ENCODE peak calls at places on chromosome 20, in six cellular contexts. V is lower lobe of right lung, A is GM23248, Q is endodermal cell, I is vagina, S is tibial artery. D is an unnamed sample.

GRCh38 chr20:62370115-62370806 is 3.1 kb upstream of the LAMA5 start:
- DNase-seq in Q (no peak), I (no peak), S (no peak), A (peak; percentile 65), V (no peak), D (no peak)

GRCh38 chr20:15882553-15882952 is 690.7 kb downstream of the KIF16B start:
- DNase-seq in V (no peak), Q (no peak), S (no peak), I (no peak), A (peak; percentile 11), D (no peak)

GRCh38 chr20:10522328-10522727 is 87.2 kb downstream of the SLX4IP start:
- DNase-seq in I (no peak), A (no peak), S (no peak), V (no peak), Q (no peak), D (no peak)

GRCh38 chr20:23155141-23155590 is 69.0 kb upstream of the CD93 start:
- DNase-seq in V (peak; percentile 43), Q (peak; percentile 37), A (no peak), S (no peak), I (no peak), D (peak; percentile 58)

GRCh38 chr20:42432931-42433330 is 756.8 kb downstream of the PTPRT start:
- DNase-seq in S (peak; percentile 37), Q (no peak), V (no peak), A (no peak), I (no peak), D (no peak)

GRCh38 chr20:4160761-4161305 is 145.5 kb upstream of the RNF24 start:
- DNase-seq in A (no peak), S (peak; percentile 51), Q (peak; percentile 67), V (peak; percentile 57), I (no peak), D (no peak)

GRCh38 chr20:39909447-39909846 is 779.6 kb downstream of the MAFB start:
- DNase-seq in A (no peak), V (peak; percentile 53), S (peak; percentile 54), I (no peak), Q (no peak), D (no peak)

GRCh38 chr20:30511322-30512030 is 746.0 kb upstream of the DEFB115 start:
- DNase-seq in A (no peak), Q (no peak), I (no peak), V (no peak), S (no peak), D (no peak)

GRCh38 chr20:13024581-13024980 is 15.8 kb downstream of the SPTLC3 start:
- DNase-seq in V (no peak), S (no peak), A (peak; percentile 59), I (no peak), Q (no peak), D (no peak)

GRCh38 chr20:34083137-34083536 is 28.9 kb downstream of the EIF2S2 start:
- DNase-seq in I (no peak), V (peak; percentile 89), A (peak; percentile 96), Q (no peak), S (peak; percentile 73), D (peak; percentile 86)

GRCh38 chr20:32457476-32457986 is 99.4 kb downstream of the ASXL1 start:
- DNase-seq in A (peak; percentile 87), Q (peak; percentile 96), S (no peak), V (peak; percentile 70), I (no peak), D (no peak)

GRCh38 chr20:32454164-32455145 is 96.3 kb downstream of the ASXL1 start:
- DNase-seq in Q (no peak), V (no peak), A (no peak), S (no peak), I (no peak), D (no peak)

GRCh38 chr20:32456869-32457421 is 98.8 kb downstream of the ASXL1 start:
- DNase-seq in I (no peak), S (no peak), Q (peak; percentile 95), A (peak; percentile 71), V (no peak), D (no peak)

GRCh38 chr20:32455171-32455900 is 97.2 kb downstream of the ASXL1 start:
- DNase-seq in I (no peak), Q (no peak), S (no peak), A (no peak), V (no peak), D (no peak)

DNA sequence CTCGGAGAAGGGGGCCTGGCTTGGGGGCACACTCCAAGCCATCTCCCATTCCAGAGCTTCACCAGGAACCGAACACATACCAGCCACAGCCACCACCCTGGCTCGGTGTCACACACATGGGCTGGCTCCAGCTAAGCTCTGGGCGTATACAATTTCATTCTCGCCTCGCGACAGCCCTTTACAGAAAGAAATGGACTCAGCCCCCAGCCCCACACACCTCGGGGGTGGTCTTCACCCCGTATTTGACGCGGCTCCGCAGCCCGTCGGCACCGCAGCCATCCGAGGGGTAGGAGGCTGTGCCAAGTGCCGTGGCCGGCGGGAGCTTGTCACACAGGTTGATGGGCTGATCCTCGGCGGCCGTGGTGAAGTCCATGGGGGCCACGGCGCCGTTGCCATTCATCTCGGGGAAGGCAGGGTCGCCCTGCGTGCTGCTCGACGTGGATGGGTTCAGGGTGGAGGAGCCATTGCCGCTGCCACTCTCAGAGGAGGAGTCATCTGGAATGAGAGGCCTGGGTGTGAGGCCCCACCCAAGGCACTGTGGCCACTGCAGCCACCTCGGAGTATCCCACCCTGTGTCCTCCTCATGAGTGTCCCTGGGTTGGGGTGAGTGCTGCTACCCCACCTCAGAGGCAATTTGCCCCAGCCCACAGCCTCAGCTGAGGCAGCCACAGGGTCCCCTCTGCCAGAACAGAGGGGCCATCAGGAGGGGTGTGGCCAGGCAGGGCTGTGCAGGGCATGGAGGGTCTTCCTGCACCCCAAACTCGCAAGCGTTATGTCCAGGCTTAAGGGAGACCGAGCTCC is 98.0 kb downstream of the ASXL1 start:
- DNase-seq in A (no peak), Q (no peak), I (no peak), S (no peak), V (no peak), D (no peak)
- H3K27ac ChIP-seq in A (no peak overlapping the region), Q (peak overlapping the region; percentile 91), I (no peak overlapping the region), S (no peak overlapping the region), V (no peak overlapping the region), D (no peak overlapping the region)

DNA sequence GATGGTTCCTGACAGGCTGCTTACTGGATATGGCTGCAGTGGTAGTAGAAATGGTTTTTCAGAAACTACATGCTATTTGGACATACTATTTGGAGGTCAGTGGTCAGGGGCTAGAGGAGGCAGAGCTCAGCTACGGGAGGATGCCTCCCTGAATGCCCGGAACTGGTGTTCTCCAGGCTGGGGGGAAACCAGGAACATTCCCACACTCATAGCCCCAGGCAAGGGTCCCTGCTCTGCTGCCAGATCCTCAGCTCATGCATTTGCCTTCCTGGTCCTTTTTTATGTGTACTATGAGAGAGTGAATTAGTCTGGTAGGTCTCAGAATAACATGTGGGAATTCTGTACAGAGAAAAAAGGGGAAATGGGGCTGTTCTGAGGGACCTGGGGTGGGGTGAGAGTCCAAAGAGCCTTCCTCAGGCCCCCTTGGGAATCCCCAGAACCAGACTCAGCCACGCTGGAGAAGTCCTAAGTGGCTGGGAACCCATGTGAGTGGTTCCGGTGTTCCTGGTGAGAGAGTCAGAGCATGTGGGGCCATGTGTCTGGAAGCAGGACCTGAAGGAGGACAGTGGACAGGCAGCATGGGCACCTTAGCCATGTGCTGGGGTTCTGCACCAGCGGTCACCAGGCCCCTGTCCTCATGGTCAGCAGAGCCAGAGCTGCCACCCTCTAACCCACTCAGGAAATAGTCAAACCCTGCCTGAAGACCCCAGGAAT is 58.0 kb upstream of the MYL9 start:
- DNase-seq in V (no peak), A (no peak), S (no peak), Q (no peak), I (no peak), D (no peak)
- H3K27ac ChIP-seq in V (peak overlapping the region; percentile 44), A (peak overlapping the region; percentile 65), S (peak overlapping the region; percentile 77), Q (peak overlapping the region; percentile 53), I (no peak overlapping the region), D (peak overlapping the region; percentile 77)

GRCh38 chr20:52476074-52476751 is 284.6 kb upstream of the ZFP64 start:
- DNase-seq in Q (no peak), I (no peak), A (no peak), V (no peak), S (no peak), D (no peak)

GRCh38 chr20:52469143-52469542 is 277.6 kb upstream of the ZFP64 start:
- DNase-seq in I (no peak), Q (no peak), S (no peak), A (no peak), V (no peak), D (no peak)

GRCh38 chr20:52470561-52470960 is 279.0 kb upstream of the ZFP64 start:
- DNase-seq in A (peak; percentile 22), I (no peak), Q (no peak), V (no peak), S (no peak), D (no peak)

GRCh38 chr20:52473171-52473570 is 281.6 kb upstream of the ZFP64 start:
- DNase-seq in V (no peak), I (no peak), S (no peak), A (no peak), Q (no peak), D (no peak)
- H3K27ac ChIP-seq in V (no peak overlapping the region), I (no peak overlapping the region), S (no peak overlapping the region), A (no peak overlapping the region), Q (peak overlapping the region; percentile 8), D (no peak overlapping the region)

GRCh38 chr20:57679113-57679512 is 30.7 kb downstream of the PMEPA1 start:
- DNase-seq in V (no peak), A (no peak), Q (no peak), I (no peak), S (no peak), D (no peak)
- H3K27ac ChIP-seq in V (no peak overlapping the region), A (no peak overlapping the region), Q (no peak overlapping the region), I (no peak overlapping the region), S (no peak overlapping the region), D (no peak overlapping the region)

DNA sequence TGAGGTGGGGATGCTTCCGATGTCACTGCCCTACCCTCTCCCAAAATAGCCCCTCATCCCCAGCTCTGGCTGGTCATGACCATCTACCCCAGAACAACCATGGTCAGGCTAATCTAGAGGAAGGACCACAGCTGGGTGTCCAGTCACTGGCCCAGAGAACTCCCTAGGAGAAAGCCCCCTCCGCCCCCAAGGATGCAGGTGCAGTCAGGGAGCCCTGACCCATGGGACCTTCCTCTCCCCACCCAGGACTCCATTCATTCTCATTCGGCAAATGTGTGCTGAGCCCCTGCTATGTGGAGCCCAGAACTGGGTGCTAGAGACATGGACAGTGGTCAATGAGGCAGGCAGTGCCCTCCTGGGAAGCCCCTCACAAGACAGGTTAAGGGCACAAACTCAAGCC is 60.5 kb downstream of the JPH2 start:
- DNase-seq in S (no peak), I (no peak), V (no peak), A (no peak), Q (peak; percentile 22), D (peak; percentile 62)
- H3K27ac ChIP-seq in S (peak overlapping the region; percentile 30), I (no peak overlapping the region), V (no peak overlapping the region), A (no peak overlapping the region), Q (no peak overlapping the region), D (no peak overlapping the region)